ENCODE peak calls at places on chromosomes 16 and 17, in eight cellular contexts. R is stimulated activated CD4-positive, alpha-beta T cell treated with anti-CD3 and anti-CD28 coated beads, TNF-alpha, amount 100 ng/mL, for 24 hours; X is psoas muscle; Q is COR-L47; M is NCI-H1105; B is K562; W is HCT116; S is RWPE1. F is an unnamed sample.

GRCh38 chr16:17417740-17418139 is 53.0 kb downstream of the XYLT1 start:
- DNase-seq in B (no peak), M (no peak), X (no peak), Q (no peak), S (no peak), W (no peak), R (no peak), F (no peak)

GRCh38 chr17:15893333-15894024 is 51.5 kb upstream of the ADORA2B start:
- DNase-seq in S (no peak), Q (no peak), X (no peak), M (no peak), W (no peak), B (peak), R (no peak), F (no peak)

GRCh38 chr16:3029499-3030127 is 5.8 kb downstream of the THOC6 start:
- DNase-seq in S (no peak), Q (no peak), X (no peak), B (peak), M (no peak), W (no peak), R (no peak), F (peak)

GRCh38 chr17:60971515-60972369 is 294.1 kb downstream of the BCAS3 start:
- DNase-seq in M (peak), S (peak), X (no peak), B (peak), R (no peak), W (peak), Q (no peak), F (peak)

GRCh38 chr17:8166731-8167130 is 4.0 kb upstream of the VAMP2 start:
- DNase-seq in W (no peak), R (no peak), X (no peak), Q (no peak), S (no peak), B (no peak), M (no peak), F (no peak)

GRCh38 chr16:85870159-85870558 is 28.8 kb upstream of the IRF8 start:
- DNase-seq in Q (no peak), W (no peak), S (no peak), B (no peak), M (no peak), X (no peak), R (no peak), F (no peak)

GRCh38 chr17:50905460-50905803 is 39.3 kb upstream of the TOB1 start:
- DNase-seq in B (peak), R (no peak), M (peak), W (no peak), S (no peak), X (no peak), Q (peak), F (no peak)

GRCh38 chr17:81229666-81229920 is 6.8 kb upstream of the CEP131 start:
- DNase-seq in X (no peak), Q (no peak), R (no peak), B (no peak), W (no peak), S (no peak), M (no peak), F (no peak)

GRCh38 chr17:7190276-7190917 is 11.2 kb upstream of the ASGR1 start:
- DNase-seq in Q (no peak), W (no peak), S (no peak), B (no peak), R (no peak), X (no peak), M (no peak), F (no peak)

GRCh38 chr17:82229686-82230626 is 1.1 kb downstream of the SLC16A3 start:
- DNase-seq in B (no peak), S (no peak), W (no peak), Q (no peak), R (no peak), X (peak), M (no peak), F (no peak)

GRCh38 chr17:81142301-81143199 is 22.8 kb upstream of the PVALEF start:
- DNase-seq in W (peak), B (peak), Q (peak), M (peak), X (peak), R (peak), S (peak), F (peak)

GRCh38 chr17:38919316-38920078 is 5.9 kb upstream of the LASP1NB start:
- DNase-seq in M (no peak), X (no peak), B (no peak), Q (no peak), W (no peak), R (no peak), S (no peak), F (no peak)

GRCh38 chr17:74282587-74283370 is 8.7 kb downstream of the DNAI2 start:
- DNase-seq in X (no peak), B (peak), R (no peak), Q (no peak), M (no peak), S (peak), W (no peak), F (peak)

GRCh38 chr16:81600275-81600674 is 155.7 kb downstream of the CMIP start:
- DNase-seq in B (no peak), S (peak), M (no peak), X (no peak), Q (no peak), R (no peak), W (no peak), F (no peak)

F was measured in stimulated activated effector memory CD8-positive, alpha-beta T cell treated with anti-CD3 and anti-CD28 coated beads, Interleukin-12 subunit alpha, Interleukin-12 subunit beta, amount 100 ng/mL, for 72 hours.